ENCODE peak calls at places on chromosome 3, in six cellular contexts. One of them, this sample, is unnamed.

GRCh38 chr3:106957021-106957420 is 420.2 kb upstream of the CCDC54 start:
- DNase-seq in mammary epithelial cell: no peak
- DNase-seq in AG04450: peak
- DNase-seq in GM23338: no peak
- DNase-seq in H9: no peak
- DNase-seq in GM12878: no peak
- DNase-seq in this sample: no peak

GRCh38 chr3:179149239-179149887 is 1.2 kb downstream of the PIK3CA start:
- DNase-seq in mammary epithelial cell: peak
- DNase-seq in AG04450: no peak
- DNase-seq in GM23338: peak
- DNase-seq in H9: no peak
- DNase-seq in GM12878: peak
- DNase-seq in this sample: peak

GRCh38 chr3:49295489-49296058 is 18.5 kb upstream of the C3orf62 start:
- DNase-seq in mammary epithelial cell: no peak
- DNase-seq in AG04450: peak
- DNase-seq in GM23338: peak
- DNase-seq in H9: no peak
- DNase-seq in GM12878: no peak
- DNase-seq in this sample: peak

GRCh38 chr3:179076243-179077027 is 4.8 kb upstream of the ZMAT3 start:
- DNase-seq in mammary epithelial cell: no peak
- DNase-seq in AG04450: no peak
- DNase-seq in GM23338: no peak
- DNase-seq in H9: no peak
- DNase-seq in GM12878: no peak
- DNase-seq in this sample: no peak

GRCh38 chr3:52057806-52058099 is 1.4 kb upstream of the DUSP7 start:
- DNase-seq in mammary epithelial cell: no peak
- DNase-seq in AG04450: no peak
- DNase-seq in GM23338: no peak
- DNase-seq in H9: no peak
- DNase-seq in GM12878: no peak
- DNase-seq in this sample: no peak

GRCh38 chr3:126668450-126669401 is 13.8 kb upstream of the TXNRD3 start:
- DNase-seq in mammary epithelial cell: no peak
- DNase-seq in AG04450: no peak
- DNase-seq in GM23338: no peak
- DNase-seq in H9: no peak
- DNase-seq in GM12878: no peak
- DNase-seq in this sample: no peak

GRCh38 chr3:180063783-180064182 is 27.0 kb upstream of the PEX5L start:
- DNase-seq in mammary epithelial cell: no peak
- DNase-seq in AG04450: no peak
- DNase-seq in GM23338: no peak
- DNase-seq in H9: no peak
- DNase-seq in GM12878: no peak
- DNase-seq in this sample: peak

GRCh38 chr3:179558742-179559364 is 3.9 kb upstream of the ACTL6A start:
- DNase-seq in mammary epithelial cell: peak
- DNase-seq in AG04450: no peak
- DNase-seq in GM23338: peak
- DNase-seq in H9: peak
- DNase-seq in GM12878: peak
- DNase-seq in this sample: peak

GRCh38 chr3:173397161-173398110 is at the start of gene NLGN1:
- DNase-seq in mammary epithelial cell: peak
- DNase-seq in AG04450: peak
- DNase-seq in GM23338: peak
- DNase-seq in H9: peak
- DNase-seq in GM12878: no peak
- DNase-seq in this sample: peak

GRCh38 chr3:170709046-170709445 is 123.2 kb upstream of the SLC7A14 start:
- DNase-seq in mammary epithelial cell: peak
- DNase-seq in AG04450: peak
- DNase-seq in GM23338: no peak
- DNase-seq in H9: no peak
- DNase-seq in GM12878: no peak
- DNase-seq in this sample: peak

GRCh38 chr3:101829066-101829830 is 20.1 kb upstream of the NFKBIZ start:
- DNase-seq in mammary epithelial cell: peak
- DNase-seq in AG04450: no peak
- DNase-seq in GM23338: no peak
- DNase-seq in H9: no peak
- DNase-seq in GM12878: no peak
- DNase-seq in this sample: no peak

GRCh38 chr3:42531470-42531869 is 29.0 kb downstream of the VIPR1 start:
- DNase-seq in mammary epithelial cell: no peak
- DNase-seq in AG04450: no peak
- DNase-seq in GM23338: no peak
- DNase-seq in H9: no peak
- DNase-seq in GM12878: no peak
- DNase-seq in this sample: no peak

GRCh38 chr3:113575191-113575590 is 42.8 kb downstream of the SIDT1 start:
- DNase-seq in mammary epithelial cell: no peak
- DNase-seq in AG04450: no peak
- DNase-seq in GM23338: peak
- DNase-seq in H9: no peak
- DNase-seq in GM12878: no peak
- DNase-seq in this sample: no peak

DNA sequence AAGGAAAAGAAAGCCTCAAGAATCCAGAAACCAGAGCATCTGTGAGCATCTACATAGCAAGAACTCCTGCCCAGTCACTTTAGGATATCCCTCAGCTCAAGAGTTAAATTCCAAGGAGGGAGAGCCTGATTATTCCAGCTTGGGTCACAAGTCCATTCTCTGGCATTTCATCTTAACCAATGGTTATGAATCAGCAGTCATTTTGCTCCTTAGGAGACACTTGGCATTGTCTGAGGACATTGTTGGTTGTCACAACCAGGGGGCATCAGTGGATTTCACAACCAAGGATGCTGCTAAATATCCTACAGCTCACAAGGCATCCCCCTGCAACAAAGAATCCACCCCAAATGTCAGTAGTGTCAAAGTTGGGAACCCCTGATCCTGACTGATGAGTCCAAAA is 51.0 kb upstream of the LMCD1 start:
- DNase-seq in mammary epithelial cell: no peak
- DNase-seq in AG04450: no peak
- DNase-seq in GM23338: peak
- DNase-seq in H9: no peak
- DNase-seq in GM12878: no peak
- DNase-seq in this sample: no peak
- TF ChIP-seq CTCF in mammary epithelial cell: no peak
- TF ChIP-seq CTCF in AG04450: no peak
- TF ChIP-seq CTCF in GM23338: peak
- TF ChIP-seq CTCF in H9: peak
- TF ChIP-seq CTCF in GM12878: no peak
- TF ChIP-seq CTCF in this sample: no peak

DNA sequence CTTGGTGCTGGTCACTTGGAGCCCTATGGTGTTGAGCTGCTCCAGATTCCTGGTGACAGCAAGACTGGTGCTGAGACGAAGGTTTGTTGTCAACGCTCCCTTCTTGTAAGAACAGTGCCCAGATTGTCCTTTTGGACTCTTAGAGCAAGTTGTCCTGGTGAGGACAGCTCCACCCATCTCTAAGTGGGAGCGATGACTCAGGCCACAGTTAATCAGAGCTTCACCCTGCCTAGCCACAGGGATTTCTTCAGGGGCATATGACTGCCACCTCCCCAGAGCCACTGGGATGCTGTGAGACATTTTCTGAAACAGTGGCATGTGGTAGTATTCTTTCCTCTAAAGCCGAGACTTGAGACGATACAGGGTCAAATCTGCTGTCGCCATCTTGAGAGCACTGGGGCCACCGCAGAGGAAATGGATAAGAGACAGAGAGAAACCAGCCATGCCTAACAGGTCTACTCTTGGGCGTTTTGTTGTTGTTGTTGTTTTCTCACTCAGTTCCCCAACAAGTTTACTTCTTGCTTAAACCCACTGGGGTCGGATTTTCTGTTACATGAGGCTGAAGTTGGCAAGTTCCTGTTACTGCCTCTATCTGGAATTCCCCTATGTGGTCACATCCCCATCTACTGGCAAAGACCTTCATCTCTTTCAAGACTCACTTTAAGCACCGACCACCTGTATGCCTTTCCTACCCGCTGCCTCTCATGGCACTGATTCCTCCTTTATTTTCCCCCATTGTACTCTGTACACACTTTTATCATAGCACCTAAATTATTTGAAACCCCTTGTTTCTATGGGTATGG is 16.0 kb upstream of the PCOLCE2 start:
- DNase-seq in mammary epithelial cell: peak
- DNase-seq in AG04450: no peak
- DNase-seq in GM23338: peak
- DNase-seq in H9: peak
- DNase-seq in GM12878: no peak
- DNase-seq in this sample: peak
- TF ChIP-seq CTCF in mammary epithelial cell: no peak
- TF ChIP-seq CTCF in AG04450: no peak
- TF ChIP-seq CTCF in GM23338: peak
- TF ChIP-seq CTCF in H9: peak
- TF ChIP-seq CTCF in GM12878: no peak
- TF ChIP-seq CTCF in this sample: peak

DNA sequence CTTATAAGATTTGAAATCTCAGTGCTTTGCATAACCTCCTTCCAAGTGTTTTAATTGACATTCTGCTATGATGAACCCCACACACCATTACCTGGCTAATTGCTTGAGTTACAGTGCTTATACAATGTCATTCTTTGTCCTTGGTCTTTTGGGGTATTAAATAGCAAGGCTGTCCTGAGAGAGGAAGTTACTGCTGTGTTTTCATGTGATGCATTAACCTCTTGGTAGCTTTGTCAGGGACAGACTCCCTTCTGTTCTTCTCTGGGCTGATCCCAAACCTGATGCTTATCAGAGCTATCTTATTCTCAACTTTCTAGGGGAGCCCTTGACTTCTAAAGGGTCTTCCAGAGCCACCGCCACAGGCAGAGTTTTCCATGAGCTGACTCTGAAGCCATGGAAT is 12.4 kb upstream of the OTOL1 start:
- DNase-seq in mammary epithelial cell: no peak
- DNase-seq in AG04450: no peak
- DNase-seq in GM23338: no peak
- DNase-seq in H9: no peak
- DNase-seq in GM12878: no peak
- DNase-seq in this sample: no peak
- TF ChIP-seq CTCF in mammary epithelial cell: no peak
- TF ChIP-seq CTCF in AG04450: no peak
- TF ChIP-seq CTCF in GM23338: no peak
- TF ChIP-seq CTCF in H9: no peak
- TF ChIP-seq CTCF in GM12878: no peak
- TF ChIP-seq CTCF in this sample: no peak

DNA sequence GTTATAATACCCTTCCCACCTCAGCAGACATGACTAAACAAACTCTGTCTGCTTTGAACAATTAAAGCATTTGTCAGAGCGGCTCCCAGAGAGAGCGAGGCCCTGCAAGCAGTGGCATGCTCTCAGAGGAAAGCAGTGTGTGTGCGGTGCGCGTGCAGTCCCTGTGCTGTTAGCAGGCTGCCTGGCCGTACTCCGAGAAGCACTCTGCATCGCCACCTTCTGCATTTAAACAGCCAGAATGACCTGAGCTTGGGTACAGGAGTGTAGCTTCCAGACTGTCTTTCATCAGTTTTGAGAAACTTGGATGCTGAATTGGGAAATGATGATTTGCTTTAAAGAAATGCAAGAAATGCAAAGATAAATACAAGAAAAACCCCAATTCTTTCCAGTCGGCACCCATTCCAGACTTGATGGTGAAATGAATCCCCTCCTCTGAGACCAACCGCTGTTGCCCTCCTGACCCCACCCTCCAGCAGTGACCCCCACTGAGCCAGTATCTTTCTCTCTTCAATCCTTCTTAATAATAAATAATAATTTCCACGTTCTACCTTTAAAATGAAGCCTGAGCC is 113.5 kb downstream of the VGLL4 start:
- DNase-seq in mammary epithelial cell: peak
- DNase-seq in AG04450: peak
- DNase-seq in GM23338: no peak
- DNase-seq in H9: no peak
- DNase-seq in GM12878: no peak
- DNase-seq in this sample: peak
- TF ChIP-seq CTCF in mammary epithelial cell: peak
- TF ChIP-seq CTCF in AG04450: peak
- TF ChIP-seq CTCF in GM23338: peak
- TF ChIP-seq CTCF in H9: no peak
- TF ChIP-seq CTCF in GM12878: no peak
- TF ChIP-seq CTCF in this sample: peak

DNA sequence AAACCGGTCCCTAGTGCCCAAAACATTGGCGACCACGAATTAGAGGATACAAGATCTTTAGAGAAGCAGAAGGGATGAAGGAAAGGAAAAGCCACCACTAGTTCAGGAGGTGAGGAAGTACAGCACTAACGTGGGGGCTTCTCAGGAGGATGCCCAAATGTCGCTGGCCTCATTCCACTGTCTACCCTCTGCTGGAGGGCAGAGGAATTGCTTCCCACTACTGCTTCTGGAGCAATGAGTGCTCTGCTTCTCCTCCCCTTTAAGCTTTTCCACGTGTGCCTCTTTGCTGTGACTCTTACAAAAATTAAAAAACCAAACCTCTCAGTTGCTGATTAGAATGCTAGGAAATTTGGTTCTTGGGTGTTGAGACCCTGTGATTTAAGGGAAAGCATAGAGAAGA is 281.3 kb downstream of the CLSTN2 start:
- DNase-seq in mammary epithelial cell: peak
- DNase-seq in AG04450: no peak
- DNase-seq in GM23338: peak
- DNase-seq in H9: no peak
- DNase-seq in GM12878: no peak
- DNase-seq in this sample: peak
- TF ChIP-seq CTCF in mammary epithelial cell: peak
- TF ChIP-seq CTCF in AG04450: peak
- TF ChIP-seq CTCF in GM23338: peak
- TF ChIP-seq CTCF in H9: peak
- TF ChIP-seq CTCF in GM12878: peak
- TF ChIP-seq CTCF in this sample: peak

This sample was measured in epithelial cell of esophagus.